ENCODE peak calls at places on chromosomes 3 and 15, in five cellular contexts. X is WTC11, V is GM04503, F is germinal center, K is HFFc6. T is an unnamed sample.

GRCh38 chr3:140585828-140586227 is 92.0 kb upstream of the TRIM42 start:
- DNase-seq in X (no peak), V (no peak), F (no peak), K (no peak), T (no peak)

GRCh38 chr3:63067999-63068645 is 192.9 kb upstream of the CADPS start:
- DNase-seq in X (peak), V (no peak), F (peak), K (no peak), T (peak)

GRCh38 chr15:76147906-76148553 is 88.2 kb downstream of the TMEM266 start:
- DNase-seq in X (peak), V (no peak), F (peak), K (no peak), T (peak)

GRCh38 chr3:56468184-56469106 is at the start of gene ERC2:
- DNase-seq in X (peak), V (no peak), F (peak), K (no peak), T (peak)

GRCh38 chr3:177606891-177607290 is 409.6 kb upstream of the TBL1XR1 start:
- DNase-seq in X (no peak), V (no peak), F (no peak), K (no peak), T (no peak)

GRCh38 chr15:90883526-90883931 is 775 bp upstream of the FES start:
- DNase-seq in X (no peak), V (no peak), F (no peak), K (no peak), T (peak)

GRCh38 chr15:82848201-82848993 is 39.0 kb downstream of the WHAMM start:
- DNase-seq in X (no peak), V (no peak), F (no peak), K (no peak), T (no peak)

GRCh38 chr3:87082806-87083440 is 92.0 kb upstream of the VGLL3 start:
- DNase-seq in X (no peak), V (peak), F (peak), K (peak), T (peak)

GRCh38 chr3:105409364-105409763 is 42.7 kb downstream of the ALCAM start:
- DNase-seq in X (no peak), V (no peak), F (no peak), K (no peak), T (no peak)

GRCh38 chr3:143167956-143168355 is 48.4 kb downstream of the CHST2 start:
- DNase-seq in X (no peak), V (no peak), F (no peak), K (peak), T (no peak)

GRCh38 chr3:40914475-40914874 is 284.8 kb upstream of the CTNNB1 start:
- DNase-seq in X (no peak), V (no peak), F (no peak), K (no peak), T (no peak)

GRCh38 chr3:180433172-180433571 is 168.8 kb upstream of the TTC14 start:
- DNase-seq in X (no peak), V (no peak), F (no peak), K (peak), T (no peak)